ENCODE peak calls at places on chromosomes 6 and 20, in four cellular contexts. X is A549, R is choroid plexus epithelial cell, A is ascending aorta. O is an unnamed sample.

GRCh38 chr20:12358006-12358654 is 440.4 kb downstream of the BTBD3 start:
- DNase-seq in X (peak), R (peak), A (no peak), O (no peak)

GRCh38 chr20:63190828-63191227 is 25.1 kb downstream of the YTHDF1 start:
- DNase-seq in X (no peak), R (no peak), A (no peak), O (no peak)

GRCh38 chr20:35823937-35824336 is 52.1 kb downstream of the PHF20 start:
- DNase-seq in X (no peak), R (peak), A (no peak), O (no peak)

GRCh38 chr6:25927721-25928359 is 2.7 kb downstream of the SLC17A2 start:
- DNase-seq in X (no peak), R (no peak), A (no peak), O (no peak)

GRCh38 chr6:7440476-7440875 is 50.9 kb downstream of the RIOK1 start:
- DNase-seq in X (no peak), R (no peak), A (no peak), O (no peak)

GRCh38 chr20:48563191-48563884 is 264.5 kb downstream of the PREX1 start:
- DNase-seq in X (no peak), R (no peak), A (no peak), O (no peak)

GRCh38 chr6:7261030-7261841 is 51.8 kb downstream of the SSR1 start:
- DNase-seq in X (peak), R (peak), A (peak), O (peak)

GRCh38 chr6:34658605-34659218 is 37.9 kb downstream of the ILRUN start:
- DNase-seq in X (no peak), R (no peak), A (no peak), O (no peak)

GRCh38 chr6:142088858-142089216 is 43.9 kb upstream of the GJE1 start:
- DNase-seq in X (peak), R (peak), A (no peak), O (no peak)

GRCh38 chr6:54156650-54157250 is 45.5 kb downstream of the MLIP start:
- DNase-seq in X (no peak), R (peak), A (no peak), O (no peak)

GRCh38 chr6:71248306-71248705 is 40.3 kb upstream of the OGFRL1 start:
- DNase-seq in X (peak), R (peak), A (no peak), O (peak)